ENCODE peak calls at places on chromosomes 7 and 10, in four cellular contexts. E is T-helper 2 cell, G is iris pigment epithelial cell, J is T-helper 1 cell. F is an unnamed sample.

GRCh38 chr7:157499121-157499834 is 162.5 kb downstream of the DNAJB6 start:
- DNase-seq in E (no peak), G (no peak), J (no peak), F (no peak)

GRCh38 chr10:5650664-5651063 is 15.7 kb downstream of the ASB13 start:
- DNase-seq in E (no peak), G (no peak), J (no peak), F (no peak)

GRCh38 chr10:72690071-72690755 is 1.7 kb upstream of the MCU start:
- DNase-seq in E (no peak), G (peak; percentile 30), J (no peak), F (no peak)

GRCh38 chr10:124632064-124632531 is 112.1 kb downstream of the FAM53B start:
- DNase-seq in E (no peak), G (no peak), J (peak; percentile 26), F (no peak)

GRCh38 chr7:73451780-73452398 is 18.3 kb downstream of the FZD9 start:
- DNase-seq in E (no peak), G (peak; percentile 62), J (no peak), F (no peak)

GRCh38 chr10:21498977-21499376 is 26.5 kb downstream of the SKIDA1 start:
- DNase-seq in E (no peak), G (no peak), J (no peak), F (no peak)

GRCh38 chr7:50449501-50449880 is 659 bp downstream of the FIGNL1 start:
- DNase-seq in E (no peak), G (peak; percentile 9), J (no peak), F (no peak)

GRCh38 chr10:8104005-8104404 is 49.5 kb downstream of the GATA3 start:
- DNase-seq in E (no peak), G (no peak), J (no peak), F (no peak)

GRCh38 chr10:111756541-111757061 is 427.0 kb downstream of the GPAM start:
- DNase-seq in E (no peak), G (peak; percentile 8), J (no peak), F (peak; percentile 36)

GRCh38 chr10:124671486-124672075 is 72.6 kb downstream of the FAM53B start:
- DNase-seq in E (no peak), G (peak; percentile 25), J (no peak), F (no peak)

GRCh38 chr10:114623661-114624294 is 34.3 kb downstream of the ABLIM1 start:
- DNase-seq in E (no peak), G (peak; percentile 84), J (no peak), F (no peak)

GRCh38 chr10:21523007-21523406 is 2.5 kb downstream of the SKIDA1 start:
- DNase-seq in E (no peak), G (no peak), J (no peak), F (no peak)

GRCh38 chr10:101974091-101974799 is 81.7 kb downstream of the ARMH3 start:
- DNase-seq in E (no peak), G (peak; percentile 33), J (no peak), F (no peak)

GRCh38 chr7:149261321-149261828 is 621 bp upstream of the ZNF783 start:
- DNase-seq in E (no peak), G (peak; percentile 63), J (no peak), F (no peak)

GRCh38 chr10:58967551-58968418 is 208.7 kb upstream of the PHYHIPL start:
- DNase-seq in E (no peak), G (no peak), J (no peak), F (peak; percentile 16)

GRCh38 chr7:47310020-47310419 is 271.9 kb downstream of the TNS3 start:
- DNase-seq in E (no peak), G (no peak), J (no peak), F (no peak)

GRCh38 chr10:116802876-116803275 is 46.4 kb upstream of the ENO4 start:
- DNase-seq in E (no peak), G (no peak), J (no peak), F (no peak)

GRCh38 chr10:116891208-116891607 is 41.9 kb downstream of the ENO4 start:
- DNase-seq in E (no peak), G (peak; percentile 92), J (no peak), F (no peak)

GRCh38 chr7:129468087-129468486 is 33.9 kb downstream of the STRIP2 start:
- DNase-seq in E (no peak), G (peak; percentile 81), J (no peak), F (no peak)

GRCh38 chr7:64992971-64993370 is 2.1 kb upstream of the ZNF117 start:
- DNase-seq in E (no peak), G (peak; percentile 49), J (no peak), F (no peak)

GRCh38 chr10:24961582-24961981 is 9.2 kb upstream of the PRTFDC1 start:
- DNase-seq in E (no peak), G (no peak), J (no peak), F (no peak)

GRCh38 chr7:65373608-65374351 is at the start of gene ZNF92:
- DNase-seq in E (peak; percentile 92), G (peak; percentile 95), J (peak; percentile 87), F (peak; percentile 95)

GRCh38 chr10:122435212-122435827 is 19.1 kb upstream of the ARMS2 start:
- DNase-seq in E (no peak), G (peak; percentile 37), J (no peak), F (peak; percentile 11)

GRCh38 chr7:146185844-146186243 is 69.2 kb downstream of the CNTNAP2 start:
- DNase-seq in E (no peak), G (peak; percentile 7), J (no peak), F (no peak)

F was measured in SHP77 treated with DMSO at 0.1 percent for 48 hours.